ENCODE peak calls at places on chromosome 17, in seven cellular contexts. A is CD8-positive, alpha-beta T cell; N is GM06990; L is GM23338; F is transverse colon; O is brain microvascular endothelial cell; K is fibroblast of lung. W is an unnamed sample.

GRCh38 chr17:4573682-4574081 is 10.6 kb upstream of the SMTNL2 start:
- DNase-seq in A (peak; percentile 16), N (no peak), L (no peak), F (no peak), O (no peak), K (no peak), W (peak; percentile 60)

GRCh38 chr17:83190601-83191387 is 111.4 kb downstream of the METRNL start:
- DNase-seq in A (no peak), N (no peak), L (no peak), F (no peak), O (no peak), K (no peak), W (no peak)

GRCh38 chr17:67212231-67212630 is 32.8 kb downstream of the HELZ start:
- DNase-seq in A (no peak), N (no peak), L (no peak), F (no peak), O (no peak), K (no peak), W (no peak)

GRCh38 chr17:13599808-13600398 is 1.8 kb downstream of the HS3ST3A1 start:
- DNase-seq in A (no peak), N (no peak), L (no peak), F (no peak), O (no peak), K (no peak), W (no peak)

GRCh38 chr17:13476722-13477121 is 125.0 kb downstream of the HS3ST3A1 start:
- DNase-seq in A (no peak), N (no peak), L (no peak), F (no peak), O (peak; percentile 40), K (peak; percentile 57), W (no peak)

GRCh38 chr17:82922646-82923045 is 82.8 kb upstream of the ZNF750 start:
- DNase-seq in A (no peak), N (no peak), L (no peak), F (peak; percentile 25), O (no peak), K (no peak), W (no peak)

GRCh38 chr17:38898812-38899348 is 26.5 kb upstream of the LASP1NB start:
- DNase-seq in A (peak; percentile 88), N (peak; percentile 90), L (no peak), F (peak; percentile 72), O (no peak), K (no peak), W (peak; percentile 94)

GRCh38 chr17:44384823-44385286 is 4.6 kb downstream of the ITGA2B start:
- DNase-seq in A (no peak), N (no peak), L (peak; percentile 68), F (no peak), O (no peak), K (no peak), W (no peak)

GRCh38 chr17:66573078-66573477 is 261.8 kb upstream of the CACNG5 start:
- DNase-seq in A (no peak), N (no peak), L (no peak), F (no peak), O (no peak), K (no peak), W (peak; percentile 5)

GRCh38 chr17:43961954-43962353 is 8.2 kb upstream of the PYY start:
- DNase-seq in A (no peak), N (no peak), L (no peak), F (no peak), O (no peak), K (no peak), W (no peak)

GRCh38 chr17:50421308-50422031 is 4.5 kb upstream of the ACSF2 start:
- DNase-seq in A (no peak), N (peak; percentile 39), L (no peak), F (no peak), O (no peak), K (no peak), W (peak; percentile 32)

GRCh38 chr17:57445772-57446472 is 189.6 kb downstream of the MSI2 start:
- DNase-seq in A (no peak), N (no peak), L (no peak), F (no peak), O (no peak), K (peak; percentile 75), W (no peak)

GRCh38 chr17:52995127-52995526 is 827.6 kb upstream of the KIF2B start:
- DNase-seq in A (no peak), N (no peak), L (no peak), F (no peak), O (no peak), K (no peak), W (no peak)

GRCh38 chr17:35022536-35023063 is 40.9 kb downstream of the RFFL start:
- DNase-seq in A (peak; percentile 74), N (peak; percentile 52), L (no peak), F (peak; percentile 59), O (peak; percentile 97), K (peak; percentile 93), W (peak; percentile 78)

GRCh38 chr17:68867759-68868516 is 87.3 kb downstream of the ABCA8 start:
- DNase-seq in A (no peak), N (no peak), L (peak; percentile 4), F (no peak), O (no peak), K (no peak), W (no peak)

GRCh38 chr17:35052240-35052608 is 11.3 kb downstream of the RFFL start:
- DNase-seq in A (no peak), N (no peak), L (no peak), F (no peak), O (peak; percentile 33), K (peak; percentile 84), W (peak; percentile 19)

GRCh38 chr17:17568772-17569195 is 22.7 kb downstream of the PEMT start:
- DNase-seq in A (peak; percentile 59), N (peak; percentile 31), L (peak; percentile 88), F (peak; percentile 80), O (no peak), K (peak; percentile 24), W (peak; percentile 49)

GRCh38 chr17:81684442-81684911 is 666 bp downstream of the HGS start:
- DNase-seq in A (no peak), N (no peak), L (peak; percentile 46), F (peak; percentile 25), O (peak; percentile 81), K (no peak), W (no peak)

GRCh38 chr17:36994438-36994837 is 45.7 kb downstream of the AATF start:
- DNase-seq in A (no peak), N (no peak), L (no peak), F (no peak), O (peak; percentile 12), K (peak; percentile 56), W (no peak)

DNA sequence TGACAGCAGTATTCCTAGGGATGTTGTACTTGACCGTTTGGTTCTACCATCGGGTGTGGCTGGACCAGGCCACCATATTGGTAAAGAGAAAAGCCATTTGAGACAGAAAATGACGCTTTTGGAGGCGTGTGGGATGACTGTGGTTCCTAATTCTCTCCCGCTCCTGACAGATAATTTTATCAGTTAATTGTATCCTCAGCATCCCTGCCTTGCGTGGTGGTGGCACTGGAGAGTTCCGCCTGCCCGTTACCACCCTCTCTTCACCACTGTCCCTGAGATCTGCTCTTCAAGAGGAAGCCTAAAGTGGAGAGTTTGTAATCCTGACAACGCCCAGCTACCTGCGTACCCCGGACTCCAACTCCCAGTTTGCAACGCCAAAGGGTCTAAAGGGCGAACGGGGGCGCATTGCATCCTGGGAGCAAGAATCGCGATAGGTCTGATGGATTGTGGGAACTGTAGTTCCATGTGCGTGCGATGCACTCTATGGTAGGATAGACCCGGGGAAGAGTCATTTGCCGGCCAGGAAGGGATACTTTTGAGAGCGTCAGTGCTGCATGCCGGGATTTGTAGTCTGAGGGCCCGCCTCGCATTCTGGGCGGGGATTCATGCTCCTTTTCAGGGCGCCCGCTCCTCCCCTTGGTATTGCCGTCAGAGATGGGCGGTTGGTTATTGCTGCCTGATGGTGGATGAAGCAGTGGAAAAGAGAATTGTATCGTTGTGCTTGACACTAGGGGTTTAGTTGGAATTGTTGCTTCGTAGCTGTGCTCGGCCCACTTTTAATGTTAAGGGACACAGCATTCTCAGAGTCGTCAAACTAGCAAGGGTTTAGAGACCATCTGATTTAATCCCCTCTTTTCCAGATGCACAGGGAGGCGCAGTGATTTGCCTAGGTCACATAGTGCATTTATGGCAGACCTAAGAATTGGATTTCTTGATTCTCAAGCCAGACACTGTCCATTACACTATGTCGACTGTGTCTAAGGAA is 965 bp upstream of the PHF12 start:
- DNase-seq in A (peak; percentile 92), N (peak; percentile 88), L (peak; percentile 100), F (peak; percentile 98), O (peak; percentile 99), K (peak; percentile 99), W (peak; percentile 99)
- TF ChIP-seq CTCF in A (no peak), N (no peak), L (no peak), F (no peak), O (no peak), K (no peak), W (no peak)

DNA sequence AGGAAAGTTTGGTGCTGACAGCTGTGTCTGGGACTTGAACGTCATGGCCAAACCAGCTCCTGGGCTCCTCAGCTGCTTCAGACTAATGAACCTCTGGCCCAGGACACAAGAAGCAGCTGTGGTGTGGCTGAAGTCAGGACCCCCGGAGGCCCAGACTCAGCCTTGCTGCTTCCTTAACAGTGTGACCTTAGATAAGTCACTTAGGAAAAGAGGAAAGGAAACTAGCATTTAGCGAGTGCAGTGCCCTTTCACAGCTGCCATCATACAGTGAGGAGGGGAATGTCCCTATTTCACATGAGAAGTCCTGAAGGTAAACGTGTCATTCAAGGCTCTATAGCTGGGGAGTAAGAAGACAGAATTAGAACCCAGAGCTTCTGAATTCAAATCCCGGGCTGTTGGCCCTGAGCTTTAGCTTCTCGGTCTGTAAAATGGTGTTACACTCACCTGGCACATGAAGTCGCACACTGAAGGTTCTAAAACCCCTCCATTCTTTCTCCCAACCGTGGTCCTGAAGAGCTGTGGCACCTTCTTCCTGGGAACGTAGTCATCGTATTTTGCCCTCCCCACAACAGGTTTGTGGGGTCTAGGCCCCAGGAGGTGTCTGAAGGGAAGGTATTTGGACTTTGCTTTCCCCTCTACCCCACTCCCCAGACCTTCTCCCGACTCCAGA is 910 bp upstream of the RAMP2 start:
- DNase-seq in A (no peak), N (no peak), L (no peak), F (no peak), O (no peak), K (no peak), W (peak; percentile 62)
- H3K4me3 ChIP-seq in A (no peak overlapping the region), N (no peak overlapping the region), L (peak overlapping the region; percentile 80), F (no peak overlapping the region), O (no peak overlapping the region), K (no peak overlapping the region), W (no peak overlapping the region)

GRCh38 chr17:75059369-75060345 is 12.6 kb downstream of the KCTD2 start:
- DNase-seq in A (no peak), N (no peak), L (peak; percentile 57), F (no peak), O (peak; percentile 63), K (peak; percentile 50), W (no peak)
- TF ChIP-seq CTCF in A (peak; percentile 18), N (peak; percentile 14), L (peak; percentile 25), F (peak; percentile 28), O (peak; percentile 49), K (peak; percentile 56), W (no peak)

GRCh38 chr17:72222571-72222970 is 101.8 kb downstream of the SOX9 start:
- DNase-seq in A (no peak), N (no peak), L (peak; percentile 20), F (peak; percentile 17), O (no peak), K (no peak), W (no peak)

GRCh38 chr17:72222971-72223370 is 102.2 kb downstream of the SOX9 start:
- DNase-seq in A (no peak), N (no peak), L (peak; percentile 26), F (no peak), O (no peak), K (no peak), W (no peak)

GRCh38 chr17:72223816-72224215 is 103.0 kb downstream of the SOX9 start:
- DNase-seq in A (no peak), N (no peak), L (no peak), F (no peak), O (no peak), K (no peak), W (no peak)

GRCh38 chr17:72226322-72226721 is 105.5 kb downstream of the SOX9 start:
- DNase-seq in A (no peak), N (no peak), L (no peak), F (no peak), O (no peak), K (no peak), W (no peak)
- H3K4me3 ChIP-seq in A (no peak overlapping the region), N (no peak overlapping the region), L (no peak overlapping the region), F (no peak overlapping the region), O (no peak overlapping the region), K (no peak overlapping the region), W (no peak overlapping the region)